ENCODE peak calls at places on chromosomes 12 and 14, in ten cellular contexts. One of them, this sample, is unnamed.

GRCh38 chr14:30296956-30297405 is 262.0 kb upstream of the G2E3 start:
- DNase-seq in LHCN-M2: no peak
- DNase-seq in DMS79: peak
- DNase-seq in activated gamma-delta T cell treated with anti-CD3 and anti-CD28 coated beads, Interleukin-2, amount 50 U/mL, for 16 hours: no peak
- DNase-seq in PC-9: peak
- DNase-seq in GM03348: no peak
- DNase-seq in BE2C: peak
- DNase-seq in activated CD8-positive, alpha-beta T cell treated with anti-CD3 and anti-CD28 coated beads, Interleukin-2, amount 10 ng/mL, durations not matched to agents 7 days and 5 days: no peak
- DNase-seq in activated CD4-positive, alpha-beta T cell treated with anti-CD3 and anti-CD28 coated beads for 1 hour: no peak
- DNase-seq in fibroblast of pulmonary artery: no peak
- DNase-seq in this sample: no peak

GRCh38 chr12:12704593-12705230 is 8.7 kb upstream of the GPR19 start:
- DNase-seq in LHCN-M2: peak
- DNase-seq in DMS79: peak
- DNase-seq in activated gamma-delta T cell treated with anti-CD3 and anti-CD28 coated beads, Interleukin-2, amount 50 U/mL, for 16 hours: no peak
- DNase-seq in PC-9: peak
- DNase-seq in GM03348: peak
- DNase-seq in BE2C: peak
- DNase-seq in activated CD8-positive, alpha-beta T cell treated with anti-CD3 and anti-CD28 coated beads, Interleukin-2, amount 10 ng/mL, durations not matched to agents 7 days and 5 days: no peak
- DNase-seq in activated CD4-positive, alpha-beta T cell treated with anti-CD3 and anti-CD28 coated beads for 1 hour: no peak
- DNase-seq in fibroblast of pulmonary artery: peak
- DNase-seq in this sample: peak

GRCh38 chr12:99232324-99232723 is 415.2 kb upstream of the GARIN6 start:
- DNase-seq in LHCN-M2: no peak
- DNase-seq in DMS79: no peak
- DNase-seq in activated gamma-delta T cell treated with anti-CD3 and anti-CD28 coated beads, Interleukin-2, amount 50 U/mL, for 16 hours: no peak
- DNase-seq in PC-9: no peak
- DNase-seq in GM03348: no peak
- DNase-seq in BE2C: no peak
- DNase-seq in activated CD8-positive, alpha-beta T cell treated with anti-CD3 and anti-CD28 coated beads, Interleukin-2, amount 10 ng/mL, durations not matched to agents 7 days and 5 days: no peak
- DNase-seq in activated CD4-positive, alpha-beta T cell treated with anti-CD3 and anti-CD28 coated beads for 1 hour: no peak
- DNase-seq in fibroblast of pulmonary artery: no peak
- DNase-seq in this sample: no peak

GRCh38 chr12:15590180-15590826 is 198.9 kb downstream of the EPS8 start:
- DNase-seq in LHCN-M2: peak
- DNase-seq in DMS79: peak
- DNase-seq in activated gamma-delta T cell treated with anti-CD3 and anti-CD28 coated beads, Interleukin-2, amount 50 U/mL, for 16 hours: peak
- DNase-seq in PC-9: peak
- DNase-seq in GM03348: peak
- DNase-seq in BE2C: peak
- DNase-seq in activated CD8-positive, alpha-beta T cell treated with anti-CD3 and anti-CD28 coated beads, Interleukin-2, amount 10 ng/mL, durations not matched to agents 7 days and 5 days: peak
- DNase-seq in activated CD4-positive, alpha-beta T cell treated with anti-CD3 and anti-CD28 coated beads for 1 hour: peak
- DNase-seq in fibroblast of pulmonary artery: peak
- DNase-seq in this sample: peak

GRCh38 chr12:53754633-53755261 is 3.0 kb upstream of the CISTR start:
- DNase-seq in LHCN-M2: peak
- DNase-seq in DMS79: peak
- DNase-seq in activated gamma-delta T cell treated with anti-CD3 and anti-CD28 coated beads, Interleukin-2, amount 50 U/mL, for 16 hours: no peak
- DNase-seq in PC-9: no peak
- DNase-seq in GM03348: no peak
- DNase-seq in BE2C: no peak
- DNase-seq in activated CD8-positive, alpha-beta T cell treated with anti-CD3 and anti-CD28 coated beads, Interleukin-2, amount 10 ng/mL, durations not matched to agents 7 days and 5 days: no peak
- DNase-seq in activated CD4-positive, alpha-beta T cell treated with anti-CD3 and anti-CD28 coated beads for 1 hour: no peak
- DNase-seq in fibroblast of pulmonary artery: peak
- DNase-seq in this sample: peak

GRCh38 chr14:105857816-105858675 is 331.7 kb downstream of the TMEM121 start:
- DNase-seq in LHCN-M2: no peak
- DNase-seq in DMS79: no peak
- DNase-seq in activated gamma-delta T cell treated with anti-CD3 and anti-CD28 coated beads, Interleukin-2, amount 50 U/mL, for 16 hours: no peak
- DNase-seq in PC-9: no peak
- DNase-seq in GM03348: no peak
- DNase-seq in BE2C: peak
- DNase-seq in activated CD8-positive, alpha-beta T cell treated with anti-CD3 and anti-CD28 coated beads, Interleukin-2, amount 10 ng/mL, durations not matched to agents 7 days and 5 days: peak
- DNase-seq in activated CD4-positive, alpha-beta T cell treated with anti-CD3 and anti-CD28 coated beads for 1 hour: peak
- DNase-seq in fibroblast of pulmonary artery: no peak
- DNase-seq in this sample: no peak

GRCh38 chr12:69095765-69096477 is 143.4 kb upstream of the CPSF6 start:
- DNase-seq in LHCN-M2: peak
- DNase-seq in DMS79: no peak
- DNase-seq in activated gamma-delta T cell treated with anti-CD3 and anti-CD28 coated beads, Interleukin-2, amount 50 U/mL, for 16 hours: no peak
- DNase-seq in PC-9: no peak
- DNase-seq in GM03348: no peak
- DNase-seq in BE2C: no peak
- DNase-seq in activated CD8-positive, alpha-beta T cell treated with anti-CD3 and anti-CD28 coated beads, Interleukin-2, amount 10 ng/mL, durations not matched to agents 7 days and 5 days: no peak
- DNase-seq in activated CD4-positive, alpha-beta T cell treated with anti-CD3 and anti-CD28 coated beads for 1 hour: no peak
- DNase-seq in fibroblast of pulmonary artery: peak
- DNase-seq in this sample: no peak

GRCh38 chr12:102406033-102406584 is 74.3 kb downstream of the IGF1 start:
- DNase-seq in LHCN-M2: no peak
- DNase-seq in DMS79: peak
- DNase-seq in activated gamma-delta T cell treated with anti-CD3 and anti-CD28 coated beads, Interleukin-2, amount 50 U/mL, for 16 hours: no peak
- DNase-seq in PC-9: no peak
- DNase-seq in GM03348: peak
- DNase-seq in BE2C: peak
- DNase-seq in activated CD8-positive, alpha-beta T cell treated with anti-CD3 and anti-CD28 coated beads, Interleukin-2, amount 10 ng/mL, durations not matched to agents 7 days and 5 days: no peak
- DNase-seq in activated CD4-positive, alpha-beta T cell treated with anti-CD3 and anti-CD28 coated beads for 1 hour: no peak
- DNase-seq in fibroblast of pulmonary artery: peak
- DNase-seq in this sample: peak

GRCh38 chr12:13348464-13348863 is 151.9 kb downstream of the EMP1 start:
- DNase-seq in LHCN-M2: no peak
- DNase-seq in DMS79: no peak
- DNase-seq in activated gamma-delta T cell treated with anti-CD3 and anti-CD28 coated beads, Interleukin-2, amount 50 U/mL, for 16 hours: no peak
- DNase-seq in PC-9: no peak
- DNase-seq in GM03348: no peak
- DNase-seq in BE2C: no peak
- DNase-seq in activated CD8-positive, alpha-beta T cell treated with anti-CD3 and anti-CD28 coated beads, Interleukin-2, amount 10 ng/mL, durations not matched to agents 7 days and 5 days: no peak
- DNase-seq in activated CD4-positive, alpha-beta T cell treated with anti-CD3 and anti-CD28 coated beads for 1 hour: no peak
- DNase-seq in fibroblast of pulmonary artery: no peak
- DNase-seq in this sample: no peak

GRCh38 chr14:55794655-55795583 is 214.9 kb downstream of the KTN1 start:
- DNase-seq in LHCN-M2: no peak
- DNase-seq in DMS79: no peak
- DNase-seq in activated gamma-delta T cell treated with anti-CD3 and anti-CD28 coated beads, Interleukin-2, amount 50 U/mL, for 16 hours: no peak
- DNase-seq in PC-9: peak
- DNase-seq in GM03348: no peak
- DNase-seq in BE2C: no peak
- DNase-seq in activated CD8-positive, alpha-beta T cell treated with anti-CD3 and anti-CD28 coated beads, Interleukin-2, amount 10 ng/mL, durations not matched to agents 7 days and 5 days: no peak
- DNase-seq in activated CD4-positive, alpha-beta T cell treated with anti-CD3 and anti-CD28 coated beads for 1 hour: no peak
- DNase-seq in fibroblast of pulmonary artery: peak
- DNase-seq in this sample: peak